ENCODE peak calls at places on chromosomes 3 and 15, in ten cellular contexts. W is A549, H is omental fat pad, F is HCT116, P is IMR-90, S is sigmoid colon, X is mucosa of descending colon, L is NB4, R is dorsolateral prefrontal cortex, V is suprapubic skin. M is an unnamed sample.

GRCh38 chr15:74829991-74830390 is 3.6 kb downstream of the CPLX3 start:
- DNase-seq in W (no peak), H (no peak), F (no peak), P (no peak), S (no peak), X (no peak), L (no peak), R (no peak), V (no peak), M (no peak)

GRCh38 chr3:71309886-71310285 is 273.6 kb downstream of the FOXP1 start:
- DNase-seq in W (no peak), H (no peak), F (no peak), P (peak), S (no peak), X (no peak), L (no peak), R (no peak), V (no peak), M (no peak)

GRCh38 chr3:182795383-182795782 is 2.1 kb downstream of the ATP11B start:
- DNase-seq in W (no peak), H (no peak), F (no peak), P (no peak), S (no peak), X (no peak), L (peak), R (no peak), V (no peak), M (no peak)

GRCh38 chr3:62817678-62818077 is 57.5 kb downstream of the CADPS start:
- DNase-seq in W (no peak), H (no peak), F (no peak), P (no peak), S (no peak), X (no peak), L (peak), R (no peak), V (no peak), M (no peak)

GRCh38 chr15:63090502-63091286 is 31.0 kb upstream of the LACTB start:
- DNase-seq in W (no peak), H (no peak), F (no peak), P (no peak), S (no peak), X (no peak), L (no peak), R (no peak), V (peak), M (no peak)

GRCh38 chr3:109152326-109152725 is 15.8 kb downstream of the C3orf85 start:
- DNase-seq in W (no peak), H (no peak), F (no peak), P (no peak), S (no peak), X (peak), L (no peak), R (no peak), V (no peak), M (no peak)

GRCh38 chr15:88246081-88246480 is 10.5 kb downstream of the NTRK3 start:
- DNase-seq in W (no peak), H (no peak), F (no peak), P (no peak), S (no peak), X (no peak), L (no peak), R (no peak), V (no peak), M (no peak)

GRCh38 chr3:115602194-115602593 is 21.1 kb upstream of the GAP43 start:
- DNase-seq in W (no peak), H (no peak), F (no peak), P (no peak), S (no peak), X (no peak), L (no peak), R (no peak), V (no peak), M (no peak)

GRCh38 chr3:88141458-88142083 is 8.2 kb upstream of the C3orf38 start:
- DNase-seq in W (no peak), H (no peak), F (no peak), P (peak), S (no peak), X (no peak), L (no peak), R (no peak), V (no peak), M (no peak)

GRCh38 chr3:1528621-1529020 is 435.8 kb downstream of the CNTN6 start:
- DNase-seq in W (no peak), H (no peak), F (no peak), P (no peak), S (no peak), X (no peak), L (no peak), R (no peak), V (no peak), M (no peak)

GRCh38 chr3:133330043-133330442 is 69.8 kb upstream of the BFSP2 start:
- DNase-seq in W (no peak), H (no peak), F (no peak), P (no peak), S (no peak), X (no peak), L (no peak), R (no peak), V (no peak), M (no peak)

GRCh38 chr3:18806633-18807032 is 341.7 kb upstream of the KCNH8 start:
- DNase-seq in W (no peak), H (no peak), F (no peak), P (no peak), S (no peak), X (no peak), L (no peak), R (no peak), V (no peak), M (no peak)

GRCh38 chr3:104885214-104885814 is 481.4 kb upstream of the ALCAM start:
- DNase-seq in W (no peak), H (no peak), F (no peak), P (peak), S (no peak), X (no peak), L (no peak), R (no peak), V (no peak), M (no peak)

DNA sequence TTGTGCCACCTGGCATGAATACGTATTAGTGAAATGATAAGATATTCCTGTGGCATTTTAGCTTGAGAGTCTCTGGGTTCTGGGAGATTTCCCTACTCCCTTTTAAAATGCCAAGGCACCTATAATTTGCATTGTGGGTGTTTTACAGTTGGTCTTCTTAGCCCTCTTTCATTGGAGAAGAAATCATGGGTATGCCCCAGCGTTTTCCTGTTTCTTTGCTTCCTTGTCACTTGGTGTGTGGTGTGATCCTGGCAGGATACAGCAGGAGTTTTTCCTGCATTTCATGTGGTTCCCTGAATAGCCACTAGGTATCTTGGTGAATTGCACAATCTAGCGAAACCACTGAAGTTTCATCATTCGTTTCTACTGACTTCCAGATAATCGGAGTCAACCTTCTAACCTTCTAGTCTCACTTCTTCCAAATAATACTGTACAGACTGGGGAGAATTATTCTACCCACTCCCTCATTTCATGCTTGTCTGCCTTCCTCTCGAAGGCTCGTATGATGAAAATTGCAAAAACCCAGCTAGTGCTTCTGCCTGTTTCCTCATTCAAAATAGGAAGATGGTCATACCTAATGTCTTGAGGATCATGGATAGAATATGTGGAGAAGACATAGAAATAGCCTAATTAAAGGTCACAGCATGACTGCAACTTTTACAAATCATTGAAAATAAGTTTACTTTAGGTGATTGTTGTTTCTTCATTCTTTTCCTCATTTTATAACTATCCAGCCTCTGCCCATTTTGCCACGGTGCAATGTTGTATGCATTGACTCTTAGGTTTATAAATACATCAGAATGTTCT is 2.7 kb downstream of the BHLHE40 start:
- DNase-seq in W (peak), H (no peak), F (no peak), P (peak), S (no peak), X (no peak), L (peak), R (no peak), V (no peak), M (no peak)
- TF ChIP-seq CTCF in W (no peak), H (no peak), F (peak), P (peak), S (no peak), X (peak), L (peak), R (peak), V (peak), M (peak)

DNA sequence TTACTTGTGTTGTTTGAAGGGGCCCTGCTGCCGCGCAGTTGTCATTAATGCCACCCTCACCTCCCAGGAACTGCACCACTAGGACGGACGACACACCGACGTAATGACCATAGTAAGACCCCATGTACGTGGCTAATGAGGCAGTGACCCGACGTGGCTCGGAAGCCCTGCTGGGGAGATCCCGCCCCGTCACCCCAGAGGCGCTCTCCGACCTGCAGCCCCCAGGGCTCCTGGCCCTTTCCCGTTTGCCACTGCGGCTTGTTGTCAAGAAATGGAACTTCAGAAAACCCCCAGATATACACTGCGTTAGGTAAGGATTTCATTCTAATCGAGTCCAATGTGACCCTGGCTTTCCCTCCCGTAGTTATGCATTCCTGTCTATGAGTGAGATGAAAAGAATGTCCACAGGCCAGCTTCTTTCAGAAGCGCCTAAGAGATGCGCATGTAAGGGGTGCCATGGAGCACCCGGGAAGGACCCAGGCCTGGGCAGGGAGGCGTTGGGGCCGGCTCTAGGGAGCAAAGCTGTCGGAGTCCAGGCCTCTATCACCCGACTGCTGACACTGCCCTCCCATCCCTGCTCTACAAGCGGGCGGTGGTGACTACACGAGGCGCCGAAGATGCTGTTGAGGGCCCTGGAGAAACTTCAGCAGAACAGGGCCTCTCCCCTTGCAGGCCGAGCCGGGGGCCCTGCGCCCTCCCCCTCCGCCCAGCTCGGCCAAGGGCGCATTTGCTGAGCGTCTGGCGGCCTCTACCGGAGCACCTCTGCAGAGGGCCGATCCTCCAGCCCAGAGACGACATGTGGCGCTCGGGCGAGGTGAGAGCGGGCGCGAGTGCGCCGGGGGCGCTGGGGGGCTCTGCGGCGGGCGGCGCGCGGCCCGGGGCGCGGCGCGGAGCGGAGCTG is at the start of gene GABRA5:
- DNase-seq in W (peak), H (no peak), F (no peak), P (peak), S (no peak), X (no peak), L (no peak), R (peak), V (no peak), M (peak)
- TF ChIP-seq CTCF in W (peak), H (no peak), F (no peak), P (peak), S (no peak), X (no peak), L (no peak), R (no peak), V (no peak), M (peak)

GRCh38 chr15:52002351-52002750 is 16.7 kb upstream of the MAPK6 start:
- DNase-seq in W (no peak), H (no peak), F (no peak), P (no peak), S (no peak), X (no peak), L (no peak), R (no peak), V (no peak), M (no peak)

GRCh38 chr15:52004806-52005205 is 14.2 kb upstream of the MAPK6 start:
- DNase-seq in W (no peak), H (no peak), F (no peak), P (no peak), S (no peak), X (no peak), L (no peak), R (no peak), V (no peak), M (no peak)

GRCh38 chr15:52005748-52006701 is 13.0 kb upstream of the MAPK6 start:
- DNase-seq in W (peak), H (no peak), F (no peak), P (peak), S (no peak), X (no peak), L (no peak), R (no peak), V (no peak), M (no peak)

GRCh38 chr15:52006702-52007340 is 12.2 kb upstream of the MAPK6 start:
- DNase-seq in W (no peak), H (no peak), F (no peak), P (no peak), S (no peak), X (no peak), L (peak), R (no peak), V (no peak), M (no peak)

GRCh38 chr15:52003710-52004109 is 15.3 kb upstream of the MAPK6 start:
- DNase-seq in W (no peak), H (no peak), F (no peak), P (no peak), S (no peak), X (no peak), L (no peak), R (no peak), V (no peak), M (no peak)
- TF ChIP-seq CTCF in W (no peak), H (no peak), F (no peak), P (no peak), S (no peak), X (no peak), L (no peak), R (no peak), V (no peak), M (no peak)

GRCh38 chr3:100936931-100937330 is 56.3 kb downstream of the ABI3BP start:
- DNase-seq in W (no peak), H (no peak), F (no peak), P (no peak), S (no peak), X (no peak), L (no peak), R (no peak), V (no peak), M (no peak)

GRCh38 chr3:100928638-100929428 is 64.4 kb downstream of the ABI3BP start:
- DNase-seq in W (peak), H (no peak), F (no peak), P (peak), S (no peak), X (no peak), L (no peak), R (no peak), V (no peak), M (no peak)

GRCh38 chr3:100927775-100928174 is 65.4 kb downstream of the ABI3BP start:
- DNase-seq in W (no peak), H (no peak), F (no peak), P (peak), S (no peak), X (no peak), L (no peak), R (no peak), V (no peak), M (no peak)

GRCh38 chr3:100932491-100932890 is 60.7 kb downstream of the ABI3BP start:
- DNase-seq in W (no peak), H (no peak), F (no peak), P (peak), S (no peak), X (no peak), L (no peak), R (no peak), V (no peak), M (no peak)
- TF ChIP-seq CTCF in W (no peak), H (no peak), F (no peak), P (no peak), S (no peak), X (no peak), L (no peak), R (no peak), V (no peak), M (no peak)

GRCh38 chr3:67593761-67594234 is 60.6 kb downstream of the SUCLG2 start:
- DNase-seq in W (peak), H (no peak), F (no peak), P (peak), S (no peak), X (no peak), L (no peak), R (no peak), V (no peak), M (no peak)
- TF ChIP-seq CTCF in W (peak), H (no peak), F (peak), P (peak), S (no peak), X (no peak), L (no peak), R (no peak), V (no peak), M (no peak)

DNA sequence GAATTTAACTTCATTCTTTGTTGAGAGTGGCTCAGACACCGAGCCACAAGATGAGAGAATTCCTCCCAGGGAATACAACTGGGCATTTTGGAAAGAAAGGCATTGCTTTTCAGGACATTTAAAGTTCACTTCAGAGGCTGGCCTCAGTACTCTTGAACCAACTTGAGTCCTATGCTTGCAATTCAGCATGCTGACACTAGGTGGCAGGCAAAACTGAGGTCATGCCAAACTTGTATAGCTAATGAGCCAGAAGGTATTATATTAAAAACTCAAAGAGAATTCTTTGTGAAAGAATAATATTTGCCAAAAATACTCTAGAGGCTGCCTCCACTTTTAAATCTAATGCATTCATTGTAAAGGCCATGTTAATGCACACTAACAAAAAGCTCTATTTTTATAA is 104.7 kb downstream of the RARB start:
- DNase-seq in W (peak), H (no peak), F (peak), P (peak), S (no peak), X (peak), L (peak), R (no peak), V (no peak), M (no peak)
- TF ChIP-seq CTCF in W (peak), H (no peak), F (peak), P (peak), S (no peak), X (no peak), L (peak), R (no peak), V (no peak), M (peak)

GRCh38 chr15:44968475-44968874 is 12.0 kb downstream of the TERB2 start:
- DNase-seq in W (no peak), H (no peak), F (no peak), P (no peak), S (no peak), X (no peak), L (no peak), R (no peak), V (no peak), M (no peak)

DNA sequence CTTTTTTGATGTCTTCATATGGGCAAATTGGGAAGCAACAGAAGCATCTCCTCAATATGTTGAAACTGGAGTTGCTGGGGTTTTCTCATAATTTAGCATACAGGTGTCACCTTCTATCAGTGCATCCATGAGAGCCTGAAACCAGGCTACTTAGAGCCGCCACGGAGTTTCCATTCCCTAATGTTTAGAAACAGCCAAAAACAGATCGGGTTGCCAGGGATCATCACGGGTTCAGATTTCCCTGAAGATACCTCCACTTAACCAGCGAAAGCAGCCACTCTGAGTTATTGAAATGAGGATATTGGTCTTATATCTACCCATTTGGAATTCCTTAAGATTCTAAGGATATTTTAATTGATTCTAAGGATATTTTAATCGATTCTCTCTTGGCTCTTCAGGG is 14.5 kb downstream of the TERB2 start:
- DNase-seq in W (no peak), H (no peak), F (no peak), P (no peak), S (no peak), X (no peak), L (no peak), R (no peak), V (no peak), M (no peak)
- TF ChIP-seq CTCF in W (no peak), H (no peak), F (no peak), P (no peak), S (no peak), X (no peak), L (no peak), R (no peak), V (no peak), M (no peak)

DNA sequence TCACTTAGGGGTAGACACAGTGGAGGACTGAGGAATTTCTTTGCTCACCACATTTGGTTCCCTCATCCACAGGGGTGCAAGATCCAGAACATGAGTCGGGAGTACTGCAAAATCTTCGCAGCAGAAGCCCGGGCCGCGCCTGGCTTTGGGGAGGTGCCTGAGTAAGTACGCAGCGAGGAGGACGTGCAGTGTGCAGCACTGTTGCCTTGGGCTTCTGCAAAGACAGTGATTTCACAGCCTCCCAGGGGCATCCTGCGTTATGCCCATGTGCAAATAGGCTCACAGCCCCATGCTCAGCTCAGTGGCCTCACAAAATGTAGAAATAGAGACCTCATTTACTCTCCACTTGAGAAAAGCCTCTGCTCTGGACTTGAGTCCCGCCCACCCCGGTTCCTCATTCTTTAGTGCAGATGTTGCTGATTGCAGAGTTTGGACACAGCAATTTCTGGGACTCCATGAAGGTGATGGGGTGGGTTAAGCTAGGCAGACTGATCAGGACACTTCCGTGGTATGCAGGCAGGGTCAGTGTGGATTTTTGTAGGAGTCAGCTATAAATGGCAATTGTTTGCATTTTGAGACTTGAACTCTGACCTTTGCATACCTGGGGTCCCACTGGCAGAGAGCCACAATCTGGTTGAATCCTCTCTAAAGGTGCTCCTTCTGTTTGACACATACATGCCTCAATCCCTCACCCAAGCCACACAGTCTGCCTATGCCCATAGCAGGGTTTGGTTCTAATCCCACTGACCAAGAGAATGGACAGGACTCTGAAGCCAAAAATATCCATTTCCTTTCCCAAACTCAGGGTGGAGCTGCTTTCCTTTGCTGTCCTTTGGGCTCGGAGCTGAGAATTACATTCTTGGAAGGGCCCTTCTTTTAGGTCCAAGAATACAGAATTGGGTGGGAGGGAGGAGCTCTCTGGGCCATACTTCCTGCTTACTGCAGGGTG is 20.7 kb upstream of the SLC28A1 start:
- DNase-seq in W (peak), H (no peak), F (no peak), P (no peak), S (no peak), X (no peak), L (no peak), R (no peak), V (no peak), M (no peak)
- TF ChIP-seq CTCF in W (peak), H (no peak), F (no peak), P (no peak), S (no peak), X (no peak), L (no peak), R (no peak), V (no peak), M (no peak)

GRCh38 chr3:166052440-166052839 is 215.2 kb upstream of the BCHE start:
- DNase-seq in W (no peak), H (no peak), F (no peak), P (no peak), S (no peak), X (no peak), L (peak), R (no peak), V (no peak), M (no peak)
- TF ChIP-seq CTCF in W (no peak), H (no peak), F (peak), P (no peak), S (no peak), X (no peak), L (no peak), R (no peak), V (no peak), M (no peak)